ENCODE peak calls at places on chromosomes 5 and 9, in ten cellular contexts. F is left ventricle myocardium inferior; C is GM04504; R is AML-193; Y is left ventricle myocardium superior; O is T-helper 1 cell; W is ELR; Q is activated CD4-positive, CD25-positive, alpha-beta regulatory T cell; M is T-helper 2 cell; J is pons. N is an unnamed sample.

GRCh38 chr9:84331119-84331791 is 9.3 kb downstream of the SLC28A3 start:
- DNase-seq in M (no peak), F (no peak), R (no peak), W (no peak), C (no peak), Q (no peak), O (no peak), Y (no peak), J (no peak), N (no peak)

GRCh38 chr5:131394128-131394527 is 130.3 kb downstream of the CDC42SE2 start:
- DNase-seq in O (peak), R (no peak), W (no peak), F (no peak), C (no peak), J (no peak), M (no peak), Q (no peak), Y (no peak), N (no peak)

GRCh38 chr5:135139397-135140134 is 105.5 kb upstream of the PITX1 start:
- DNase-seq in F (no peak), Y (no peak), O (no peak), C (peak), W (peak), R (peak), M (no peak), Q (no peak), J (no peak), N (peak)

GRCh38 chr5:107294669-107295068 is 376.1 kb downstream of the EFNA5 start:
- DNase-seq in Q (no peak), O (no peak), Y (no peak), W (no peak), R (no peak), M (no peak), C (no peak), J (no peak), F (no peak), N (no peak)

GRCh38 chr9:92266486-92266885 is 27.0 kb downstream of the IARS1 start:
- DNase-seq in C (no peak), F (peak), W (no peak), J (no peak), Y (no peak), R (no peak), M (no peak), Q (no peak), O (no peak), N (no peak)

GRCh38 chr9:5611321-5612186 is 17.4 kb upstream of the RIC1 start:
- DNase-seq in O (no peak), Y (no peak), R (no peak), J (no peak), M (no peak), Q (no peak), F (no peak), C (no peak), W (no peak), N (no peak)

GRCh38 chr5:116557669-116558271 is 16.9 kb downstream of the SEMA6A start:
- DNase-seq in R (no peak), J (peak), O (no peak), M (no peak), F (no peak), W (peak), Y (no peak), Q (no peak), C (no peak), N (no peak)

GRCh38 chr9:92680166-92681119 is 10.5 kb upstream of the IPPK start:
- DNase-seq in Y (no peak), Q (no peak), R (no peak), C (no peak), M (no peak), J (no peak), O (no peak), W (peak), F (no peak), N (no peak)

GRCh38 chr9:113388833-113389232 is 12.0 kb upstream of the HDHD3 start:
- DNase-seq in Y (no peak), R (no peak), M (no peak), Q (no peak), J (no peak), O (no peak), W (no peak), F (no peak), C (no peak), N (no peak)

GRCh38 chr9:120970249-120970648 is 43.7 kb upstream of the TRAF1 start:
- DNase-seq in R (no peak), Y (no peak), M (no peak), F (no peak), Q (no peak), C (no peak), O (no peak), W (no peak), J (no peak), N (no peak)

GRCh38 chr9:134623408-134624066 is 18.1 kb upstream of the COL5A1 start:
- DNase-seq in J (no peak), Y (peak), W (no peak), F (no peak), Q (no peak), M (no peak), C (no peak), O (no peak), R (no peak), N (no peak)

GRCh38 chr5:137833463-137833862 is 34.2 kb upstream of the MYOT start:
- DNase-seq in W (peak), F (no peak), M (no peak), C (peak), R (no peak), Y (no peak), O (no peak), J (no peak), Q (no peak), N (peak)

GRCh38 chr9:127091526-127091925 is 30.9 kb downstream of the ANGPTL2 start:
- DNase-seq in J (no peak), M (no peak), C (no peak), Q (no peak), R (no peak), Y (no peak), W (no peak), O (no peak), F (no peak), N (no peak)

GRCh38 chr5:150946351-150946905 is 41.6 kb upstream of the ZNF300 start:
- DNase-seq in O (no peak), W (no peak), Y (peak), C (peak), F (peak), M (no peak), R (no peak), J (peak), Q (no peak), N (no peak)

GRCh38 chr9:138010861-138011260 is 133.3 kb downstream of the CACNA1B start:
- DNase-seq in O (no peak), M (no peak), C (no peak), Q (no peak), R (no peak), F (no peak), J (no peak), W (no peak), Y (peak), N (no peak)

GRCh38 chr9:21295992-21296391 is 9.1 kb downstream of the IFNA5 start:
- DNase-seq in O (no peak), W (no peak), F (no peak), Y (no peak), J (no peak), R (no peak), C (no peak), M (no peak), Q (no peak), N (no peak)

GRCh38 chr9:98861881-98862501 is 54.5 kb downstream of the GALNT12 start:
- DNase-seq in Q (no peak), W (peak), F (no peak), J (no peak), O (no peak), M (no peak), R (peak), Y (no peak), C (peak), N (peak)

GRCh38 chr9:123081824-123082223 is 48.4 kb downstream of the GPR21 start:
- DNase-seq in M (no peak), Q (no peak), C (peak), R (peak), J (peak), Y (no peak), O (no peak), F (no peak), W (peak), N (no peak)

GRCh38 chr5:55597014-55597981 is 62.5 kb upstream of the PLPP1 start:
- DNase-seq in O (no peak), C (peak), W (peak), J (no peak), Q (no peak), Y (peak), R (no peak), F (peak), M (no peak), N (peak)

GRCh38 chr9:123432331-123433236 is 76.6 kb downstream of the CRB2 start:
- DNase-seq in J (no peak), Q (no peak), C (no peak), Y (no peak), W (no peak), M (no peak), R (no peak), F (no peak), O (no peak), N (no peak)

N was measured in HS-5.